ENCODE peak calls at places on chromosomes 6 and 20, in five cellular contexts. One of them, this sample, is unnamed.
A peak's percentile ranks its signal among the peaks of the same experiment; 100 is the strongest.

GRCh38 chr20:31549513-31549880 is 35.3 kb downstream of the HM13 start:
- DNase-seq in HepG2: no peak
- DNase-seq in A549: no peak
- DNase-seq in H1: no peak
- DNase-seq in GM12878: no peak
- DNase-seq in this sample: no peak

GRCh38 chr6:144768676-144769599 is 483.8 kb downstream of the UTRN start:
- DNase-seq in H1: no peak
- DNase-seq in GM12878: no peak
- DNase-seq in A549: no peak
- DNase-seq in HepG2: no peak
- DNase-seq in this sample: no peak

GRCh38 chr6:116801971-116802370 is 26.9 kb downstream of the GPRC6A start:
- DNase-seq in GM12878: no peak
- DNase-seq in H1: no peak
- DNase-seq in HepG2: no peak
- DNase-seq in A549: no peak
- DNase-seq in this sample: no peak

GRCh38 chr6:70312165-70312564 is 9.3 kb upstream of the COL9A1 start:
- DNase-seq in HepG2: peak; percentile 25
- DNase-seq in GM12878: peak; percentile 8
- DNase-seq in H1: no peak
- DNase-seq in A549: no peak
- DNase-seq in this sample: no peak

GRCh38 chr6:48957781-48958180 is 505.3 kb downstream of the MMUT start:
- DNase-seq in HepG2: no peak
- DNase-seq in A549: no peak
- DNase-seq in GM12878: no peak
- DNase-seq in H1: no peak
- DNase-seq in this sample: no peak

GRCh38 chr6:161128680-161129196 is 137.2 kb downstream of the MAP3K4 start:
- DNase-seq in GM12878: no peak
- DNase-seq in H1: no peak
- DNase-seq in HepG2: no peak
- DNase-seq in A549: peak; percentile 45
- DNase-seq in this sample: no peak

GRCh38 chr20:60718743-60719142 is 533.3 kb upstream of the CDH4 start:
- DNase-seq in A549: no peak
- DNase-seq in GM12878: no peak
- DNase-seq in H1: peak; percentile 79
- DNase-seq in HepG2: no peak
- DNase-seq in this sample: peak; percentile 17

GRCh38 chr6:28423546-28423945 is 19.7 kb downstream of the ZSCAN23 start:
- DNase-seq in GM12878: no peak
- DNase-seq in H1: no peak
- DNase-seq in A549: no peak
- DNase-seq in HepG2: no peak
- DNase-seq in this sample: no peak

GRCh38 chr6:161411265-161411944 is 137.5 kb upstream of the AGPAT4 start:
- DNase-seq in HepG2: no peak
- DNase-seq in A549: peak; percentile 25
- DNase-seq in H1: no peak
- DNase-seq in GM12878: no peak
- DNase-seq in this sample: no peak

GRCh38 chr6:37861452-37861851 is 41.9 kb downstream of the ZFAND3 start:
- DNase-seq in A549: no peak
- DNase-seq in GM12878: no peak
- DNase-seq in H1: no peak
- DNase-seq in HepG2: no peak
- DNase-seq in this sample: no peak

GRCh38 chr6:37862992-37863391 is 43.5 kb downstream of the ZFAND3 start:
- DNase-seq in GM12878: no peak
- DNase-seq in HepG2: no peak
- DNase-seq in A549: peak; percentile 4
- DNase-seq in H1: no peak
- DNase-seq in this sample: no peak

GRCh38 chr6:37858363-37858762 is 38.8 kb downstream of the ZFAND3 start:
- DNase-seq in H1: no peak
- DNase-seq in A549: no peak
- DNase-seq in HepG2: no peak
- DNase-seq in GM12878: no peak
- DNase-seq in this sample: no peak

GRCh38 chr6:37862415-37862814 is 42.9 kb downstream of the ZFAND3 start:
- DNase-seq in GM12878: no peak
- DNase-seq in HepG2: no peak
- DNase-seq in A549: no peak
- DNase-seq in H1: no peak
- DNase-seq in this sample: no peak

DNA sequence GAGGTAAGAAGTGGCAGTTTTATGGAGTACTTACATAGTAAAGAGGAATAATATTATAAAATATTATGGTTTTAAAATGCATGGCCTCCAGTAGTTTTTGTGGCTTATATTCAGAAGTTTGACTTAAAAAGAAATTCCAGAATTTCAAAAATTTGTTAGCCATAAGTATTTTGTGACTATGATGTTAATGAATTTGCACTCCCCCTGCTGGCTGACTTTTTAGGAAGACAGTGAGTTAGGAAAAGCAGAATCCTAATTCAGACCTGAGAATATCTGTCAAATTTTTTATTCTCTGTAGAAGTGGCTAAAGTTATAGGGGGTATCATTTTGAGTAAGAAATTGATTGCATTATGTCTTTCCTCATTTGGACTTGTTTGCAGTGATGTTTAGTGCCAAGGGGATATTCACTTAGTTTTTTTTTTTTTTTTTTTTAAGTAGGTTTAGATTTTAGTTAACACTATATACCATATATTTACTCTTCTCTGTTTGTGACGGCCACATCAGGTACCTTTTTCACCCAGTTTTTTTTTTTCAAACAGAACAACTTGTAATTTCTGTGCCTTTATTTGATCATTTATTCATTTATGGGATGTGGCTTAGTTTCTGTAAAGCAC is 40.8 kb downstream of the ZFAND3 start:
- DNase-seq in HepG2: peak; percentile 53
- DNase-seq in A549: peak; percentile 40
- DNase-seq in H1: no peak
- DNase-seq in GM12878: no peak
- DNase-seq in this sample: peak; percentile 22
- TF ChIP-seq KDM1A in HepG2: no peak
- TF ChIP-seq KDM1A in A549: no peak
- TF ChIP-seq KDM1A in H1: no peak
- TF ChIP-seq KDM1A in GM12878: no peak
- TF ChIP-seq KDM1A in this sample: no peak

GRCh38 chr6:68701159-68701558 is 66.1 kb downstream of the ADGRB3 start:
- DNase-seq in HepG2: no peak
- DNase-seq in A549: no peak
- DNase-seq in GM12878: no peak
- DNase-seq in H1: no peak
- DNase-seq in this sample: no peak
- TF ChIP-seq KDM1A in HepG2: no peak
- TF ChIP-seq KDM1A in A549: no peak
- TF ChIP-seq KDM1A in GM12878: no peak
- TF ChIP-seq KDM1A in H1: no peak
- TF ChIP-seq KDM1A in this sample: no peak

GRCh38 chr6:167825059-167825758 is 1.5 kb upstream of the AFDN start:
- DNase-seq in HepG2: no peak
- DNase-seq in A549: no peak
- DNase-seq in H1: no peak
- DNase-seq in GM12878: no peak
- DNase-seq in this sample: peak; percentile 70
- TF ChIP-seq KDM1A in HepG2: no peak
- TF ChIP-seq KDM1A in A549: no peak
- TF ChIP-seq KDM1A in H1: no peak
- TF ChIP-seq KDM1A in GM12878: no peak
- TF ChIP-seq KDM1A in this sample: no peak

GRCh38 chr6:158488065-158488464 is 71.8 kb upstream of the TMEM181 start:
- DNase-seq in H1: no peak
- DNase-seq in A549: peak; percentile 36
- DNase-seq in GM12878: no peak
- DNase-seq in HepG2: no peak
- DNase-seq in this sample: no peak
- TF ChIP-seq KDM1A in H1: no peak
- TF ChIP-seq KDM1A in A549: no peak
- TF ChIP-seq KDM1A in GM12878: no peak
- TF ChIP-seq KDM1A in HepG2: no peak
- TF ChIP-seq KDM1A in this sample: no peak

GRCh38 chr6:39226606-39227300 is 2.5 kb downstream of the KCNK5 start:
- DNase-seq in HepG2: no peak
- DNase-seq in A549: no peak
- DNase-seq in GM12878: no peak
- DNase-seq in H1: no peak
- DNase-seq in this sample: no peak

GRCh38 chr6:39225543-39225942 is 3.7 kb downstream of the KCNK5 start:
- DNase-seq in HepG2: no peak
- DNase-seq in H1: no peak
- DNase-seq in A549: no peak
- DNase-seq in GM12878: no peak
- DNase-seq in this sample: peak; percentile 71

GRCh38 chr6:39224523-39225182 is 4.6 kb downstream of the KCNK5 start:
- DNase-seq in A549: no peak
- DNase-seq in GM12878: no peak
- DNase-seq in HepG2: no peak
- DNase-seq in H1: no peak
- DNase-seq in this sample: no peak

GRCh38 chr6:39227476-39227875 is 1.8 kb downstream of the KCNK5 start:
- DNase-seq in H1: no peak
- DNase-seq in HepG2: no peak
- DNase-seq in A549: no peak
- DNase-seq in GM12878: no peak
- DNase-seq in this sample: no peak

DNA sequence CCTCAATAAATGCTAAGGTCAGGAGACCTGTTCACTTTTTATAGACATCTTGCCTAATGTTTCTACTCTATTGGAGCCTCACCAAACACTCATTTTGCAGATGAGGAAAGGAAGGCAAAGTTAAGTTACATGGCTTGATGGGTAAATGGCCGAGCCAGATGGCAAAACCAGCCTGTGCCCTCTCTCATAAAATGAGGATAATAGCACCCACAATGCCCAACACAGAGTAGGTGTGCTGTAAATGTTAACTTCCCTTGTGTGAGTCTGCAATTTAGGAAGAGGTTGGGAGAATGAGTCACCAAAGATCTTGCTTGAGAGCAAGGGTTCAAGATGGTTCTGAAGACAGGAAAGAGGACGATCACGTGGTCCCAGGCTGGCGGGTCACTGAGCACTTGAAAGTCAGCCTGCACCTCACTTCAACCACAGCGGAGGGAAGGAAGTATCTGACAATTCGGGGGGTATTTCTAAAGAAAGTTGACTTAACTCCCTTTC is 3.3 kb downstream of the KCNK5 start:
- DNase-seq in A549: no peak
- DNase-seq in GM12878: peak; percentile 50
- DNase-seq in HepG2: no peak
- DNase-seq in H1: no peak
- DNase-seq in this sample: peak; percentile 59
- TF ChIP-seq KDM1A in A549: no peak
- TF ChIP-seq KDM1A in GM12878: no peak
- TF ChIP-seq KDM1A in HepG2: no peak
- TF ChIP-seq KDM1A in H1: no peak
- TF ChIP-seq KDM1A in this sample: peak; percentile 28

GRCh38 chr6:16402501-16402900 is 164.1 kb downstream of the GMPR start:
- DNase-seq in A549: no peak
- DNase-seq in H1: no peak
- DNase-seq in HepG2: no peak
- DNase-seq in GM12878: no peak
- DNase-seq in this sample: no peak
- TF ChIP-seq KDM1A in A549: no peak
- TF ChIP-seq KDM1A in H1: no peak
- TF ChIP-seq KDM1A in HepG2: no peak
- TF ChIP-seq KDM1A in GM12878: no peak
- TF ChIP-seq KDM1A in this sample: no peak

GRCh38 chr6:37503486-37503980 is 3.8 kb upstream of the CCDC167 start:
- DNase-seq in HepG2: no peak
- DNase-seq in A549: no peak
- DNase-seq in H1: no peak
- DNase-seq in GM12878: no peak
- DNase-seq in this sample: no peak

GRCh38 chr6:37506479-37506878 is 6.8 kb upstream of the CCDC167 start:
- DNase-seq in H1: no peak
- DNase-seq in GM12878: no peak
- DNase-seq in HepG2: no peak
- DNase-seq in A549: no peak
- DNase-seq in this sample: no peak

GRCh38 chr6:37507082-37507481 is 7.4 kb upstream of the CCDC167 start:
- DNase-seq in A549: no peak
- DNase-seq in HepG2: no peak
- DNase-seq in GM12878: no peak
- DNase-seq in H1: no peak
- DNase-seq in this sample: no peak

GRCh38 chr6:37511910-37512399 is 12.3 kb upstream of the CCDC167 start:
- DNase-seq in H1: no peak
- DNase-seq in A549: no peak
- DNase-seq in GM12878: no peak
- DNase-seq in HepG2: no peak
- DNase-seq in this sample: no peak

GRCh38 chr6:37507690-37508421 is 8.2 kb upstream of the CCDC167 start:
- DNase-seq in GM12878: no peak
- DNase-seq in HepG2: no peak
- DNase-seq in H1: no peak
- DNase-seq in A549: no peak
- DNase-seq in this sample: no peak
- TF ChIP-seq KDM1A in GM12878: no peak
- TF ChIP-seq KDM1A in HepG2: no peak
- TF ChIP-seq KDM1A in H1: no peak
- TF ChIP-seq KDM1A in A549: no peak
- TF ChIP-seq KDM1A in this sample: no peak

DNA sequence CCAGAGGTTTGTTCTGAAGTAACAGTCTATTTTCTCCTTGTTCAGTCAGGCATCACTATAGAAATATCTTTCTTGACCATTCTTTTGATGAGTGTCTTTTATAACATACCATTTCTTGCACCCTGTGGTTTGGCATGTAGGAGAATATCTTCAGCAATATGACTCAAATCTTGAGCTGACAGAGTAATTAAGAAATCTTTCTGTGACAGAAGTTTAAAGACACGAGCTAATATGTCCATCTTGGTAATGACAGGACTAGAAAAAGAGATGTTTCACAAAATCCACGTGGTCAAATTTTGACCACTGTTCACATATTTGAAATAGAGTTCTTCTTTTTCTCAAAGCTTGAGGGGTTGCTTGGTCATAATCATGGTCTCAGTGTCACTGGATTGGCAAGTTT is 149.9 kb downstream of the MYB start:
- DNase-seq in HepG2: no peak
- DNase-seq in GM12878: peak; percentile 34
- DNase-seq in H1: no peak
- DNase-seq in A549: no peak
- DNase-seq in this sample: no peak
- TF ChIP-seq KDM1A in HepG2: no peak
- TF ChIP-seq KDM1A in GM12878: no peak
- TF ChIP-seq KDM1A in H1: no peak
- TF ChIP-seq KDM1A in A549: no peak
- TF ChIP-seq KDM1A in this sample: no peak